ENCODE peak calls at places on chromosomes 13 and 19, in ten cellular contexts. One of them, this sample, is unnamed.

GRCh38 chr19:18562086-18562485 is 4.4 kb downstream of the KXD1 start:
- DNase-seq in aorta: peak; percentile 91
- DNase-seq in fibroblast of lung: peak; percentile 61
- DNase-seq in naive thymus-derived CD4-positive, alpha-beta T cell: no peak
- DNase-seq in PC-3: no peak
- DNase-seq in GM12892: no peak
- DNase-seq in Kasumi-1: no peak
- DNase-seq in amniotic stem cell: no peak
- DNase-seq in activated T-cell treated with anti-CD3 and anti-CD28 coated beads for 24 hours: no peak
- DNase-seq in ascending aorta: peak; percentile 92
- DNase-seq in this sample: no peak

GRCh38 chr13:98435356-98435755 is 141.6 kb downstream of the STK24 start:
- DNase-seq in aorta: no peak
- DNase-seq in fibroblast of lung: no peak
- DNase-seq in naive thymus-derived CD4-positive, alpha-beta T cell: no peak
- DNase-seq in PC-3: no peak
- DNase-seq in GM12892: no peak
- DNase-seq in Kasumi-1: no peak
- DNase-seq in amniotic stem cell: no peak
- DNase-seq in activated T-cell treated with anti-CD3 and anti-CD28 coated beads for 24 hours: no peak
- DNase-seq in ascending aorta: no peak
- DNase-seq in this sample: no peak

GRCh38 chr13:33611016-33611805 is 206.7 kb upstream of the RFC3 start:
- DNase-seq in aorta: peak; percentile 85
- DNase-seq in fibroblast of lung: peak; percentile 85
- DNase-seq in naive thymus-derived CD4-positive, alpha-beta T cell: no peak
- DNase-seq in PC-3: no peak
- DNase-seq in GM12892: no peak
- DNase-seq in Kasumi-1: no peak
- DNase-seq in amniotic stem cell: no peak
- DNase-seq in activated T-cell treated with anti-CD3 and anti-CD28 coated beads for 24 hours: no peak
- DNase-seq in ascending aorta: peak; percentile 80
- DNase-seq in this sample: no peak

GRCh38 chr13:85528578-85529215 is 270.5 kb downstream of the SLITRK6 start:
- DNase-seq in aorta: no peak
- DNase-seq in fibroblast of lung: peak; percentile 94
- DNase-seq in naive thymus-derived CD4-positive, alpha-beta T cell: no peak
- DNase-seq in PC-3: peak; percentile 81
- DNase-seq in GM12892: no peak
- DNase-seq in Kasumi-1: no peak
- DNase-seq in amniotic stem cell: peak; percentile 64
- DNase-seq in activated T-cell treated with anti-CD3 and anti-CD28 coated beads for 24 hours: no peak
- DNase-seq in ascending aorta: no peak
- DNase-seq in this sample: no peak

GRCh38 chr13:101545521-101545920 is 93.0 kb downstream of the ITGBL1 start:
- DNase-seq in aorta: no peak
- DNase-seq in fibroblast of lung: no peak
- DNase-seq in naive thymus-derived CD4-positive, alpha-beta T cell: no peak
- DNase-seq in PC-3: peak; percentile 46
- DNase-seq in GM12892: no peak
- DNase-seq in Kasumi-1: no peak
- DNase-seq in amniotic stem cell: no peak
- DNase-seq in activated T-cell treated with anti-CD3 and anti-CD28 coated beads for 24 hours: no peak
- DNase-seq in ascending aorta: peak; percentile 70
- DNase-seq in this sample: no peak

GRCh38 chr19:58428617-58429016 is 11.3 kb downstream of the ZNF132 start:
- DNase-seq in aorta: no peak
- DNase-seq in fibroblast of lung: no peak
- DNase-seq in naive thymus-derived CD4-positive, alpha-beta T cell: no peak
- DNase-seq in PC-3: no peak
- DNase-seq in GM12892: no peak
- DNase-seq in Kasumi-1: no peak
- DNase-seq in amniotic stem cell: no peak
- DNase-seq in activated T-cell treated with anti-CD3 and anti-CD28 coated beads for 24 hours: no peak
- DNase-seq in ascending aorta: no peak
- DNase-seq in this sample: no peak

GRCh38 chr13:57627663-57628062 is 3.9 kb upstream of the PCDH17 start:
- DNase-seq in aorta: no peak
- DNase-seq in fibroblast of lung: peak; percentile 27
- DNase-seq in naive thymus-derived CD4-positive, alpha-beta T cell: no peak
- DNase-seq in PC-3: peak; percentile 41
- DNase-seq in GM12892: no peak
- DNase-seq in Kasumi-1: peak; percentile 76
- DNase-seq in amniotic stem cell: no peak
- DNase-seq in activated T-cell treated with anti-CD3 and anti-CD28 coated beads for 24 hours: no peak
- DNase-seq in ascending aorta: no peak
- DNase-seq in this sample: no peak

GRCh38 chr13:51802601-51803000 is 1.4 kb downstream of the DHRS12 start:
- DNase-seq in aorta: no peak
- DNase-seq in fibroblast of lung: no peak
- DNase-seq in naive thymus-derived CD4-positive, alpha-beta T cell: no peak
- DNase-seq in PC-3: no peak
- DNase-seq in GM12892: no peak
- DNase-seq in Kasumi-1: no peak
- DNase-seq in amniotic stem cell: no peak
- DNase-seq in activated T-cell treated with anti-CD3 and anti-CD28 coated beads for 24 hours: no peak
- DNase-seq in ascending aorta: no peak
- DNase-seq in this sample: no peak

GRCh38 chr13:57631607-57632275 is at the start of gene PCDH17:
- DNase-seq in aorta: peak; percentile 70
- DNase-seq in fibroblast of lung: peak; percentile 74
- DNase-seq in naive thymus-derived CD4-positive, alpha-beta T cell: no peak
- DNase-seq in PC-3: no peak
- DNase-seq in GM12892: no peak
- DNase-seq in Kasumi-1: no peak
- DNase-seq in amniotic stem cell: no peak
- DNase-seq in activated T-cell treated with anti-CD3 and anti-CD28 coated beads for 24 hours: no peak
- DNase-seq in ascending aorta: peak; percentile 64
- DNase-seq in this sample: no peak

GRCh38 chr19:19649159-19649558 is 5.7 kb upstream of the GMIP start:
- DNase-seq in aorta: no peak
- DNase-seq in fibroblast of lung: no peak
- DNase-seq in naive thymus-derived CD4-positive, alpha-beta T cell: no peak
- DNase-seq in PC-3: no peak
- DNase-seq in GM12892: no peak
- DNase-seq in Kasumi-1: no peak
- DNase-seq in amniotic stem cell: no peak
- DNase-seq in activated T-cell treated with anti-CD3 and anti-CD28 coated beads for 24 hours: no peak
- DNase-seq in ascending aorta: no peak
- DNase-seq in this sample: no peak

GRCh38 chr13:93473441-93474270 is 247.0 kb downstream of the GPC6 start:
- DNase-seq in aorta: no peak
- DNase-seq in fibroblast of lung: peak; percentile 32
- DNase-seq in naive thymus-derived CD4-positive, alpha-beta T cell: no peak
- DNase-seq in PC-3: no peak
- DNase-seq in GM12892: no peak
- DNase-seq in Kasumi-1: no peak
- DNase-seq in amniotic stem cell: no peak
- DNase-seq in activated T-cell treated with anti-CD3 and anti-CD28 coated beads for 24 hours: no peak
- DNase-seq in ascending aorta: no peak
- DNase-seq in this sample: no peak

GRCh38 chr19:31583148-31583547 is 233.9 kb upstream of the TSHZ3 start:
- DNase-seq in aorta: no peak
- DNase-seq in fibroblast of lung: no peak
- DNase-seq in naive thymus-derived CD4-positive, alpha-beta T cell: no peak
- DNase-seq in PC-3: no peak
- DNase-seq in GM12892: no peak
- DNase-seq in Kasumi-1: no peak
- DNase-seq in amniotic stem cell: no peak
- DNase-seq in activated T-cell treated with anti-CD3 and anti-CD28 coated beads for 24 hours: no peak
- DNase-seq in ascending aorta: no peak
- DNase-seq in this sample: no peak

GRCh38 chr19:2083174-2083854 is 12.8 kb downstream of the MOB3A start:
- DNase-seq in aorta: peak; percentile 71
- DNase-seq in fibroblast of lung: no peak
- DNase-seq in naive thymus-derived CD4-positive, alpha-beta T cell: peak; percentile 80
- DNase-seq in PC-3: no peak
- DNase-seq in GM12892: peak; percentile 76
- DNase-seq in Kasumi-1: peak; percentile 50
- DNase-seq in amniotic stem cell: no peak
- DNase-seq in activated T-cell treated with anti-CD3 and anti-CD28 coated beads for 24 hours: peak; percentile 54
- DNase-seq in ascending aorta: no peak
- DNase-seq in this sample: no peak

GRCh38 chr13:72150502-72150901 is 283.5 kb upstream of the DACH1 start:
- DNase-seq in aorta: no peak
- DNase-seq in fibroblast of lung: peak; percentile 3
- DNase-seq in naive thymus-derived CD4-positive, alpha-beta T cell: no peak
- DNase-seq in PC-3: no peak
- DNase-seq in GM12892: no peak
- DNase-seq in Kasumi-1: no peak
- DNase-seq in amniotic stem cell: no peak
- DNase-seq in activated T-cell treated with anti-CD3 and anti-CD28 coated beads for 24 hours: no peak
- DNase-seq in ascending aorta: no peak
- DNase-seq in this sample: no peak

GRCh38 chr19:28541602-28542393 is 671.2 kb downstream of the UQCRFS1 start:
- DNase-seq in aorta: no peak
- DNase-seq in fibroblast of lung: no peak
- DNase-seq in naive thymus-derived CD4-positive, alpha-beta T cell: no peak
- DNase-seq in PC-3: no peak
- DNase-seq in GM12892: no peak
- DNase-seq in Kasumi-1: no peak
- DNase-seq in amniotic stem cell: no peak
- DNase-seq in activated T-cell treated with anti-CD3 and anti-CD28 coated beads for 24 hours: no peak
- DNase-seq in ascending aorta: no peak
- DNase-seq in this sample: no peak

GRCh38 chr19:16588089-16588823 is 16.0 kb upstream of the SLC35E1 start:
- DNase-seq in aorta: no peak
- DNase-seq in fibroblast of lung: peak; percentile 50
- DNase-seq in naive thymus-derived CD4-positive, alpha-beta T cell: peak; percentile 59
- DNase-seq in PC-3: no peak
- DNase-seq in GM12892: peak; percentile 70
- DNase-seq in Kasumi-1: peak; percentile 84
- DNase-seq in amniotic stem cell: no peak
- DNase-seq in activated T-cell treated with anti-CD3 and anti-CD28 coated beads for 24 hours: peak; percentile 50
- DNase-seq in ascending aorta: no peak
- DNase-seq in this sample: peak; percentile 34

GRCh38 chr13:22014469-22014868 is 343.6 kb downstream of the FGF9 start:
- DNase-seq in aorta: no peak
- DNase-seq in fibroblast of lung: no peak
- DNase-seq in naive thymus-derived CD4-positive, alpha-beta T cell: no peak
- DNase-seq in PC-3: peak; percentile 20
- DNase-seq in GM12892: no peak
- DNase-seq in Kasumi-1: no peak
- DNase-seq in amniotic stem cell: no peak
- DNase-seq in activated T-cell treated with anti-CD3 and anti-CD28 coated beads for 24 hours: no peak
- DNase-seq in ascending aorta: no peak
- DNase-seq in this sample: no peak

GRCh38 chr19:6298413-6298812 is 18.6 kb upstream of the MLLT1 start:
- DNase-seq in aorta: peak; percentile 43
- DNase-seq in fibroblast of lung: no peak
- DNase-seq in naive thymus-derived CD4-positive, alpha-beta T cell: no peak
- DNase-seq in PC-3: no peak
- DNase-seq in GM12892: no peak
- DNase-seq in Kasumi-1: no peak
- DNase-seq in amniotic stem cell: no peak
- DNase-seq in activated T-cell treated with anti-CD3 and anti-CD28 coated beads for 24 hours: no peak
- DNase-seq in ascending aorta: no peak
- DNase-seq in this sample: no peak

GRCh38 chr19:17475541-17476115 is 5.3 kb downstream of the SLC27A1 start:
- DNase-seq in aorta: no peak
- DNase-seq in fibroblast of lung: peak; percentile 75
- DNase-seq in naive thymus-derived CD4-positive, alpha-beta T cell: no peak
- DNase-seq in PC-3: peak; percentile 65
- DNase-seq in GM12892: no peak
- DNase-seq in Kasumi-1: peak; percentile 31
- DNase-seq in amniotic stem cell: no peak
- DNase-seq in activated T-cell treated with anti-CD3 and anti-CD28 coated beads for 24 hours: no peak
- DNase-seq in ascending aorta: no peak
- DNase-seq in this sample: no peak

GRCh38 chr13:48006396-48006795 is 5.3 kb upstream of the SUCLA2 start:
- DNase-seq in aorta: no peak
- DNase-seq in fibroblast of lung: peak; percentile 5
- DNase-seq in naive thymus-derived CD4-positive, alpha-beta T cell: no peak
- DNase-seq in PC-3: peak; percentile 64
- DNase-seq in GM12892: no peak
- DNase-seq in Kasumi-1: no peak
- DNase-seq in amniotic stem cell: no peak
- DNase-seq in activated T-cell treated with anti-CD3 and anti-CD28 coated beads for 24 hours: no peak
- DNase-seq in ascending aorta: no peak
- DNase-seq in this sample: no peak

GRCh38 chr13:92224052-92224821 is 825.8 kb downstream of the GPC5 start:
- DNase-seq in aorta: no peak
- DNase-seq in fibroblast of lung: peak; percentile 99
- DNase-seq in naive thymus-derived CD4-positive, alpha-beta T cell: no peak
- DNase-seq in PC-3: no peak
- DNase-seq in GM12892: no peak
- DNase-seq in Kasumi-1: peak; percentile 98
- DNase-seq in amniotic stem cell: no peak
- DNase-seq in activated T-cell treated with anti-CD3 and anti-CD28 coated beads for 24 hours: no peak
- DNase-seq in ascending aorta: no peak
- DNase-seq in this sample: no peak

GRCh38 chr13:25232937-25233515 is 54.3 kb downstream of the MTMR6 start:
- DNase-seq in aorta: no peak
- DNase-seq in fibroblast of lung: peak; percentile 6
- DNase-seq in naive thymus-derived CD4-positive, alpha-beta T cell: peak; percentile 7
- DNase-seq in PC-3: peak; percentile 65
- DNase-seq in GM12892: no peak
- DNase-seq in Kasumi-1: peak; percentile 52
- DNase-seq in amniotic stem cell: no peak
- DNase-seq in activated T-cell treated with anti-CD3 and anti-CD28 coated beads for 24 hours: no peak
- DNase-seq in ascending aorta: no peak
- DNase-seq in this sample: no peak

GRCh38 chr19:1580957-1581356 is 11.7 kb downstream of the MBD3 start:
- DNase-seq in aorta: no peak
- DNase-seq in fibroblast of lung: no peak
- DNase-seq in naive thymus-derived CD4-positive, alpha-beta T cell: no peak
- DNase-seq in PC-3: no peak
- DNase-seq in GM12892: no peak
- DNase-seq in Kasumi-1: no peak
- DNase-seq in amniotic stem cell: no peak
- DNase-seq in activated T-cell treated with anti-CD3 and anti-CD28 coated beads for 24 hours: no peak
- DNase-seq in ascending aorta: no peak
- DNase-seq in this sample: no peak

GRCh38 chr19:55319786-55320185 is 5.4 kb downstream of the TMEM150B start:
- DNase-seq in aorta: no peak
- DNase-seq in fibroblast of lung: peak; percentile 30
- DNase-seq in naive thymus-derived CD4-positive, alpha-beta T cell: no peak
- DNase-seq in PC-3: no peak
- DNase-seq in GM12892: peak; percentile 60
- DNase-seq in Kasumi-1: no peak
- DNase-seq in amniotic stem cell: no peak
- DNase-seq in activated T-cell treated with anti-CD3 and anti-CD28 coated beads for 24 hours: no peak
- DNase-seq in ascending aorta: no peak
- DNase-seq in this sample: no peak

GRCh38 chr13:110179116-110179857 is 127.7 kb downstream of the COL4A1 start:
- DNase-seq in aorta: no peak
- DNase-seq in fibroblast of lung: peak; percentile 47
- DNase-seq in naive thymus-derived CD4-positive, alpha-beta T cell: no peak
- DNase-seq in PC-3: no peak
- DNase-seq in GM12892: no peak
- DNase-seq in Kasumi-1: no peak
- DNase-seq in amniotic stem cell: no peak
- DNase-seq in activated T-cell treated with anti-CD3 and anti-CD28 coated beads for 24 hours: no peak
- DNase-seq in ascending aorta: no peak
- DNase-seq in this sample: no peak

GRCh38 chr13:43572601-43573360 is 214.0 kb downstream of the ENOX1 start:
- DNase-seq in aorta: no peak
- DNase-seq in fibroblast of lung: peak; percentile 56
- DNase-seq in naive thymus-derived CD4-positive, alpha-beta T cell: no peak
- DNase-seq in PC-3: peak; percentile 62
- DNase-seq in GM12892: no peak
- DNase-seq in Kasumi-1: no peak
- DNase-seq in amniotic stem cell: peak; percentile 7
- DNase-seq in activated T-cell treated with anti-CD3 and anti-CD28 coated beads for 24 hours: no peak
- DNase-seq in ascending aorta: no peak
- DNase-seq in this sample: no peak

GRCh38 chr13:48370815-48371214 is 42.1 kb downstream of the LPAR6 start:
- DNase-seq in aorta: no peak
- DNase-seq in fibroblast of lung: no peak
- DNase-seq in naive thymus-derived CD4-positive, alpha-beta T cell: no peak
- DNase-seq in PC-3: no peak
- DNase-seq in GM12892: no peak
- DNase-seq in Kasumi-1: no peak
- DNase-seq in amniotic stem cell: no peak
- DNase-seq in activated T-cell treated with anti-CD3 and anti-CD28 coated beads for 24 hours: no peak
- DNase-seq in ascending aorta: no peak
- DNase-seq in this sample: no peak

GRCh38 chr19:45822716-45823115 is 7.6 kb upstream of the RSPH6A start:
- DNase-seq in aorta: no peak
- DNase-seq in fibroblast of lung: no peak
- DNase-seq in naive thymus-derived CD4-positive, alpha-beta T cell: no peak
- DNase-seq in PC-3: no peak
- DNase-seq in GM12892: no peak
- DNase-seq in Kasumi-1: no peak
- DNase-seq in amniotic stem cell: no peak
- DNase-seq in activated T-cell treated with anti-CD3 and anti-CD28 coated beads for 24 hours: no peak
- DNase-seq in ascending aorta: no peak
- DNase-seq in this sample: no peak